ENCODE peak calls at places on chromosomes 1 and 21, in four cellular contexts. J, K, F and S are unnamed samples.

GRCh38 chr1:156391145-156391677 is 22.2 kb downstream of the RHBG start:
- DNase-seq in J (no peak), F (no peak), K (no peak), S (no peak)

GRCh38 chr1:50420689-50421365 is 2.4 kb downstream of the DMRTA2 start:
- DNase-seq in F (peak; percentile 17), J (no peak), K (no peak), S (no peak)

GRCh38 chr1:18645172-18646090 is 14.8 kb downstream of the PAX7 start:
- DNase-seq in J (no peak), F (no peak), K (no peak), S (no peak)

GRCh38 chr1:171055966-171056643 is 34.6 kb upstream of the FMO3 start:
- DNase-seq in F (no peak), K (no peak), J (no peak), S (no peak)

GRCh38 chr1:158112994-158113758 is 67.5 kb upstream of the CD1D start:
- DNase-seq in J (no peak), K (no peak), F (peak; percentile 9), S (no peak)

GRCh38 chr1:40803447-40803846 is 19.9 kb downstream of the KCNQ4 start:
- DNase-seq in J (no peak), K (no peak), F (no peak), S (no peak)

GRCh38 chr1:42201986-42202385 is 37.4 kb upstream of the GUCA2A start:
- DNase-seq in J (no peak), K (no peak), F (no peak), S (no peak)

GRCh38 chr1:215282557-215282956 is 200.0 kb downstream of the KCNK2 start:
- DNase-seq in K (no peak), J (no peak), F (peak; percentile 55), S (no peak)

GRCh38 chr1:39238476-39238875 is 34.0 kb downstream of the MACF1 start:
- DNase-seq in K (no peak), J (peak; percentile 40), F (no peak), S (no peak)

GRCh38 chr1:162388083-162388594 is 6.6 kb downstream of the C1orf226 start:
- DNase-seq in K (no peak), J (no peak), F (no peak), S (no peak)

GRCh38 chr21:43325968-43326367 is 101.0 kb downstream of the SIK1 start:
- DNase-seq in K (no peak), F (no peak), J (no peak), S (no peak)

GRCh38 chr1:205224736-205225135 is 3.0 kb upstream of the TMCC2 start:
- DNase-seq in K (no peak), J (no peak), F (no peak), S (no peak)

GRCh38 chr1:99266731-99267130 is 2.4 kb downstream of the PLPPR4 start:
- DNase-seq in K (no peak), F (no peak), J (no peak), S (no peak)

GRCh38 chr1:151841141-151841540 is 1.5 kb upstream of the C2CD4D start:
- DNase-seq in K (no peak), F (no peak), J (no peak), S (peak; percentile 32)

GRCh38 chr1:189311915-189312314 is 1165.7 kb downstream of the BRINP3 start:
- DNase-seq in J (no peak), F (no peak), K (no peak), S (no peak)

GRCh38 chr1:33221385-33221758 is 34.9 kb upstream of the ZNF362 start:
- DNase-seq in K (no peak), J (no peak), F (peak; percentile 37), S (no peak)

GRCh38 chr1:163168053-163168452 is 34.7 kb downstream of the RGS5 start:
- DNase-seq in K (peak; percentile 19), J (no peak), F (peak; percentile 3), S (peak; percentile 47)

GRCh38 chr1:19661721-19662228 is 2.9 kb upstream of the HTR6 start:
- DNase-seq in K (no peak), F (peak; percentile 71), J (no peak), S (peak; percentile 28)

GRCh38 chr1:5424802-5425201 is 567.4 kb downstream of the NPHP4 start:
- DNase-seq in F (peak; percentile 30), J (no peak), K (no peak), S (peak; percentile 57)

GRCh38 chr1:222418654-222419053 is 129.2 kb downstream of the HHIPL2 start:
- DNase-seq in F (no peak), K (no peak), J (no peak), S (no peak)

GRCh38 chr1:193927550-193927949 is 741.1 kb upstream of the B3GALT2 start:
- DNase-seq in F (no peak), J (no peak), K (no peak), S (no peak)

GRCh38 chr1:172874950-172875349 is 175.8 kb downstream of the TNFSF18 start:
- DNase-seq in F (no peak), J (no peak), K (no peak), S (no peak)

GRCh38 chr1:38786040-38786436 is 73.5 kb downstream of the RRAGC start:
- DNase-seq in K (no peak), J (no peak), F (no peak), S (no peak)

GRCh38 chr1:19344372-19344810 is 32.3 kb downstream of the SLC66A1 start:
- DNase-seq in J (peak; percentile 61), K (no peak), F (peak; percentile 68), S (no peak)

GRCh38 chr1:234826352-234826751 is 216.4 kb upstream of the IRF2BP2 start:
- DNase-seq in K (no peak), F (no peak), J (no peak), S (no peak)

GRCh38 chr1:201044119-201044518 is 20.6 kb upstream of the KIF21B start:
- DNase-seq in K (no peak), F (no peak), J (no peak), S (peak; percentile 24)

GRCh38 chr1:7640350-7640749 is 130.7 kb upstream of the VAMP3 start:
- DNase-seq in F (no peak), K (no peak), J (no peak), S (no peak)

GRCh38 chr1:7641587-7642417 is 129.3 kb upstream of the VAMP3 start:
- DNase-seq in K (no peak), F (no peak), J (no peak), S (no peak)

GRCh38 chr1:7642418-7642704 is 128.7 kb upstream of the VAMP3 start:
- DNase-seq in K (no peak), J (no peak), F (no peak), S (no peak)

GRCh38 chr1:7639435-7640131 is 131.5 kb upstream of the VAMP3 start:
- DNase-seq in F (no peak), K (no peak), J (no peak), S (no peak)

DNA sequence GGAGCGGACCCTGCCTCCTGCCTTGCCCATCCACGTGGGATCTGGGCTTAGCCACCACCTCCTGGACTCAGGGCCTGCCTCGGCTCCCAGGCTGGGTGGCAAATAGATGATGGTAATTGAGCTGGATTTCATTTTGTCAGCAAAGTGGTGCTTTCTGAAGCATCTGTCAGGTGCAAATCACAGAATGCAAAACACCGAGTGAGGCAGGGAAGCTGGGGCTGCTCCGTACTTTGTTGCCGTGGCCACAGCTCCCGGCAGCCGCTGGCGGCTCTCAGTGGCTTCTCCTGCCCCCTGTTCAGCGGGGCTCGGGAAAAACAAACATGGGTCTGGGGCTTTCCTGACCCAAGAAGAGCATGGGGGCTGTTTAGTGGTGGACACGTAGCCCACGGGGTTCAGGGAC is 130.2 kb upstream of the VAMP3 start:
- DNase-seq in J (no peak), F (no peak), K (no peak), S (no peak)
- H3K27me3 ChIP-seq in J (no peaks in the 10 kb centered on the region), F (no peaks in the 10 kb centered on the region), K (no peaks in the 10 kb centered on the region), S (peaks cover 76% of the 10 kb centered on the region)

DNA sequence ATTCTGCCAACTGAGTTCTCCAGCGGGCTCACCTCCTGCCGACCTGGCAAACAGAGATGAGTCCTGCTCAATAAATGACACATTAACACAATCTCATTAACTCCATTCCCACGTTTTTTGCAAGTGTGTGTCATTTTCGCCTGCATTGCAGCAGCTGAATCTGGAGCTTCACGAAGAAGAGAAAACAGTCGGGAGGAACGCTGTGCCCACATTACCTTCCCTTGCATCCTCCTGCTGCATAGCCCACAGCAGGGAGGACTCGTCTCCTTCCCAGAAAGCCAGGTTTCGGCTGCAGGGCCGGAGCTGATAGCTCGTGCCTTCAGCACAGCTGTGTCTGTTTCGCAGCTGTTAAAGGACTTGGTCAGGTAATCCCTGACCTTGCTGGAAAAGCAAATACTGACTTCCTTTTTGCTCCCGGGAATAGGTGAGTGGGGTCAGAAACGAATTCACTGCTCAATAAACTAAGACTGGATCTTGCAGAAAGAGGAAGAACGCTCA is 33.2 kb downstream of the KANK4 start:
- DNase-seq in F (no peak), J (no peak), K (no peak), S (no peak)
- H3K27me3 ChIP-seq in F (no peaks in the 10 kb centered on the region), J (no peaks in the 10 kb centered on the region), K (no peaks in the 10 kb centered on the region), S (no peaks in the 10 kb centered on the region)

GRCh38 chr1:26221094-26221493 is 12.9 kb upstream of the CEP85 start:
- DNase-seq in K (no peak), J (no peak), F (no peak), S (no peak)

GRCh38 chr1:26220199-26220912 is 13.6 kb upstream of the CEP85 start:
- DNase-seq in J (no peak), K (no peak), F (no peak), S (no peak)

GRCh38 chr1:26224606-26225005 is 9.4 kb upstream of the CEP85 start:
- DNase-seq in J (no peak), K (no peak), F (no peak), S (no peak)

DNA sequence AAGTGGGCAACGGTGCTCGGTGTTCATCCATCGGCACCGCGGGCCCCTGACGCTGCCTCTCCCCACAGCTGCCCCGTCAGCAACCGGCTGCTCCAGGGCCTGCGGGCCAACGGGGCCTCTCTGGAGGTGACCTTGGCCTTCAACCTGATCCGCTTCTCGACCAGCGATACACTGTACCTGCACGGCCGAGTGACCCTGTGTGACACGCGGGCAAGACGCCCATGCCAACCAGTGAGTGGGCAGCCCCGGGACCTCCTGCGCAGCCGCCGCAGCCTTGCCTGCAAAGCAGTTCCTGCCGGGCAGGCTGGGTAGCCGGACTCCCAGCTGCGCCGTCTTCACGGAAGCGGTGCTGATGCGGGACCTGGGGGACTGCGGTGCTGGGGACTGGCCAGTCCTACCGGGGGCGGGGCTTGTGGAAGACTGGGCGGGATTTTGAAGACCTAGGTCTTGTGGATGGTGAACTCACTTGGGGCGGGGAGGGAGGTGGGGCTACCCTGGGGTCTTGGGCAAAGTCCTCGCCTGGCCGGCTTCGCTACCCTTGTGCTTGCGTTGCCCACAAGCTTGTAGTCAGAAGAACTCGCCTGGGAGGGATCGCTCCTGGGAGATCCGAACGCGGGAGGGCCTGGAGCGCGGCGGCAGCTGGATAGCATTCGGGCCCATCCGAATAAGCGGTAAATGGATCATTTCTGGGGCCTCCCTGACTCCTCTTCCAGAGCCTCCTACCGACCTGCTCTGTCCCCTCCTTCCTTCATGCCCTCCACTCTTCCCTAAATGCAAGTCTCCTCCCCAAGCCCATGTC is 8.8 kb upstream of the CEP85 start:
- DNase-seq in J (peak; percentile 42), F (peak; percentile 76), K (no peak), S (no peak)
- H3K27me3 ChIP-seq in J (no peaks in the 10 kb centered on the region), F (no peaks in the 10 kb centered on the region), K (no peaks in the 10 kb centered on the region), S (no peaks in the 10 kb centered on the region)

DNA sequence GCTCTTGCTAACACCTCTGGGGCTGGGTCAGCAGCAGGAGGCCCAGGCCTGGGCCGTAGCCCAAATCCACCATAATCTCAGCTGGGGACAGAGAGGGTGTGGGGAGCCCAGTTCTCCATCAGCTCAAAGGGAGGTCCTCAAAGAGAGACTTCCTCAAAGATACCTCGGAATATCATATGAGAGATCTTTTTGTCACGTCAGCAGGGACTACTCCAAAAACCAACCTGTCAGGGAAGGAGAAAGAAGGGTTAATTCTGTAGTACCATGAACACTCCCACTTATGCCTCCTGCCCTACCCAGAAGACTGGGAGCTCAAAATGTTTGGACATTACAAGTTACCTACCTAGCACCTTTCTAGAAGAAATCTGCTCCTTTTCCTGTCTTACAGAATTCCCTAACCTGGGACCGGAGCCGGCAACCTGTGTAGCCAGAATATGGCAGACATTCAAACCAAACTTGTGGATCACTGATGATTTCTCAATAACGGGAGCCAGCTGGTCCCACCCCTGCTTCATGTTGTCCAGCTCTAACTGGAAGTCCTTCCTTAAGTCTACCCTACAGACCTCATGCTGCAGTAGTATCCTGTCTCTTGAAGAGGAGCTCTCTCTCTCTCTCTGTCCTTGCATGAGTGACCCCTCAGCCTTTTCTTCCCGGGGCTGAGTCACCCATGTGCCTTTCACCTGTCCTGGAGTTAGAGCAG is 4.8 kb downstream of the RSPO1 start:
- DNase-seq in F (no peak), K (no peak), J (no peak), S (no peak)
- H3K27me3 ChIP-seq in F (peaks cover 52% of the 10 kb centered on the region), K (peaks cover 7% of the 10 kb centered on the region), J (no peaks in the 10 kb centered on the region), S (peaks cover 99% of the 10 kb centered on the region)